ENCODE peak calls at places on chromosomes 5 and 9, in six cellular contexts. X, F, H, P, J and K are unnamed samples.

GRCh38 chr9:104322581-104322980 is 181.5 kb upstream of the OR13F1 start:
- DNase-seq in X (no peak), F (no peak), H (no peak), P (no peak), J (no peak), K (no peak)

GRCh38 chr5:62139741-62140140 is 166.3 kb upstream of the KIF2A start:
- DNase-seq in X (no peak), F (no peak), H (no peak), P (no peak), J (no peak), K (peak)

GRCh38 chr5:307794-308579 is 13.5 kb upstream of the AHRR start:
- DNase-seq in X (no peak), F (peak), H (no peak), P (no peak), J (peak), K (no peak)

GRCh38 chr5:32639943-32640342 is 54.6 kb downstream of the SUB1 start:
- DNase-seq in X (no peak), F (no peak), H (no peak), P (no peak), J (no peak), K (no peak)

GRCh38 chr9:125509476-125509875 is 197.5 kb downstream of the MAPKAP1 start:
- DNase-seq in X (peak), F (no peak), H (peak), P (peak), J (no peak), K (no peak)

GRCh38 chr5:54985301-54986268 is at the start of gene ESM1:
- DNase-seq in X (peak), F (no peak), H (no peak), P (peak), J (no peak), K (no peak)

GRCh38 chr9:24127519-24127918 is 301.5 kb upstream of the ELAVL2 start:
- DNase-seq in X (no peak), F (no peak), H (no peak), P (no peak), J (no peak), K (no peak)

GRCh38 chr5:110623875-110624274 is 102.6 kb downstream of the TMEM232 start:
- DNase-seq in X (peak), F (no peak), H (no peak), P (no peak), J (no peak), K (no peak)

GRCh38 chr9:131657890-131658752 is 81.8 kb downstream of the RAPGEF1 start:
- DNase-seq in X (peak), F (no peak), H (no peak), P (peak), J (no peak), K (no peak)

GRCh38 chr9:108696156-108696555 is 159.6 kb downstream of the ACTL7B start:
- DNase-seq in X (no peak), F (no peak), H (no peak), P (no peak), J (no peak), K (no peak)

GRCh38 chr5:109767997-109768396 is 78.3 kb downstream of the MAN2A1 start:
- DNase-seq in X (no peak), F (no peak), H (no peak), P (no peak), J (no peak), K (no peak)

GRCh38 chr5:38576442-38576841 is 20.0 kb upstream of the LIFR start:
- DNase-seq in X (peak), F (no peak), H (no peak), P (no peak), J (no peak), K (no peak)

GRCh38 chr5:159402328-159402727 is 72.0 kb upstream of the IL12B start:
- DNase-seq in X (no peak), F (no peak), H (peak), P (no peak), J (no peak), K (no peak)

GRCh38 chr5:132525299-132525724 is 18.0 kb downstream of the IL5 start:
- DNase-seq in X (no peak), F (no peak), H (no peak), P (no peak), J (no peak), K (no peak)

GRCh38 chr5:77851229-77852067 is 75.3 kb upstream of the TBCA start:
- DNase-seq in X (peak), F (no peak), H (peak), P (no peak), J (peak), K (no peak)

GRCh38 chr9:14096182-14096922 is 217.6 kb downstream of the NFIB start:
- DNase-seq in X (peak), F (no peak), H (peak), P (no peak), J (no peak), K (no peak)

GRCh38 chr5:128498844-128499455 is 39.1 kb downstream of the FBN2 start:
- DNase-seq in X (peak), F (no peak), H (peak), P (peak), J (no peak), K (peak)

GRCh38 chr5:54753034-54753433 is 232.4 kb downstream of the ESM1 start:
- DNase-seq in X (peak), F (no peak), H (no peak), P (no peak), J (no peak), K (no peak)

GRCh38 chr5:57862471-57863282 is 380.1 kb upstream of the ACTBL2 start:
- DNase-seq in X (peak), F (no peak), H (no peak), P (no peak), J (no peak), K (no peak)

GRCh38 chr5:158283341-158283740 is 424.4 kb upstream of the CLINT1 start:
- DNase-seq in X (no peak), F (no peak), H (no peak), P (no peak), J (no peak), K (no peak)

GRCh38 chr9:70117835-70118319 is 74.2 kb downstream of the MAMDC2 start:
- DNase-seq in X (peak), F (no peak), H (no peak), P (no peak), J (no peak), K (no peak)

GRCh38 chr9:108103294-108103693 is 613.7 kb upstream of the KLF4 start:
- DNase-seq in X (peak), F (no peak), H (no peak), P (no peak), J (no peak), K (no peak)

GRCh38 chr5:10511741-10512640 is 51.9 kb upstream of the ANKRD33B start:
- DNase-seq in X (no peak), F (no peak), H (no peak), P (no peak), J (no peak), K (no peak)

GRCh38 chr9:19769213-19769612 is 19.6 kb downstream of the SLC24A2 start:
- DNase-seq in X (peak), F (no peak), H (no peak), P (no peak), J (no peak), K (no peak)

GRCh38 chr9:129783516-129784361 is 19.2 kb upstream of the TOR1B start:
- DNase-seq in X (peak), F (peak), H (peak), P (peak), J (peak), K (peak)

GRCh38 chr5:151340004-151340403 is 7.4 kb downstream of the SLC36A2 start:
- DNase-seq in X (no peak), F (no peak), H (no peak), P (no peak), J (no peak), K (no peak)

GRCh38 chr5:78799254-78800017 is 150.9 kb upstream of the LHFPL2 start:
- DNase-seq in X (peak), F (no peak), H (no peak), P (no peak), J (no peak), K (no peak)

GRCh38 chr5:59346514-59346913 is 547.0 kb downstream of the PDE4D start:
- DNase-seq in X (no peak), F (no peak), H (no peak), P (no peak), J (no peak), K (no peak)

GRCh38 chr5:151068571-151069197 is 12.2 kb downstream of the TNIP1 start:
- DNase-seq in X (peak), F (no peak), H (no peak), P (no peak), J (no peak), K (no peak)

GRCh38 chr5:75656311-75657003 is 45.2 kb downstream of the ANKDD1B start:
- DNase-seq in X (peak), F (no peak), H (peak), P (no peak), J (no peak), K (no peak)

GRCh38 chr5:62460578-62460983 is 48.0 kb downstream of the IPO11 start:
- DNase-seq in X (peak), F (no peak), H (no peak), P (no peak), J (peak), K (peak)

GRCh38 chr5:136769900-136770684 is 404.7 kb upstream of the TRPC7 start:
- DNase-seq in X (peak), F (peak), H (peak), P (peak), J (peak), K (peak)

GRCh38 chr5:113166285-113166684 is 189.7 kb downstream of the DCP2 start:
- DNase-seq in X (peak), F (no peak), H (no peak), P (peak), J (no peak), K (no peak)

GRCh38 chr9:37331871-37332270 is 90.6 kb upstream of the GRHPR start:
- DNase-seq in X (no peak), F (no peak), H (no peak), P (no peak), J (no peak), K (no peak)
- H3K4me3 ChIP-seq in X (no peak), F (no peak), H (no peak), P (no peak), J (no peak), K (no peak)

GRCh38 chr9:114366334-114367128 is 21.3 kb downstream of the AKNA start:
- DNase-seq in X (peak), F (peak), H (no peak), P (peak), J (no peak), K (no peak)

GRCh38 chr9:114369567-114370240 is 18.1 kb downstream of the AKNA start:
- DNase-seq in X (no peak), F (peak), H (no peak), P (no peak), J (no peak), K (no peak)

GRCh38 chr9:114367823-114368609 is 19.8 kb downstream of the AKNA start:
- DNase-seq in X (no peak), F (no peak), H (no peak), P (no peak), J (no peak), K (no peak)

GRCh38 chr9:114365194-114365593 is 22.6 kb downstream of the AKNA start:
- DNase-seq in X (no peak), F (no peak), H (no peak), P (no peak), J (no peak), K (no peak)

GRCh38 chr9:114367406-114367805 is 20.4 kb downstream of the AKNA start:
- DNase-seq in X (no peak), F (no peak), H (no peak), P (no peak), J (no peak), K (no peak)
- H3K4me3 ChIP-seq in X (no peak), F (peak), H (no peak), P (no peak), J (no peak), K (no peak)

GRCh38 chr9:128008171-128008570 is 27.4 kb upstream of the EEIG1 start:
- DNase-seq in X (no peak), F (no peak), H (no peak), P (no peak), J (no peak), K (no peak)
- H3K4me3 ChIP-seq in X (no peak), F (peak), H (no peak), P (no peak), J (no peak), K (peak)

GRCh38 chr9:35510745-35511428 is 21.0 kb downstream of the RUSC2 start:
- DNase-seq in X (peak), F (no peak), H (no peak), P (peak), J (no peak), K (no peak)

GRCh38 chr9:35510366-35510744 is 20.4 kb downstream of the RUSC2 start:
- DNase-seq in X (no peak), F (no peak), H (no peak), P (no peak), J (no peak), K (no peak)

GRCh38 chr9:35508069-35508468 is 18.2 kb downstream of the RUSC2 start:
- DNase-seq in X (peak), F (no peak), H (no peak), P (no peak), J (no peak), K (no peak)

GRCh38 chr9:35515766-35516165 is 25.9 kb downstream of the RUSC2 start:
- DNase-seq in X (peak), F (no peak), H (no peak), P (no peak), J (no peak), K (no peak)

DNA sequence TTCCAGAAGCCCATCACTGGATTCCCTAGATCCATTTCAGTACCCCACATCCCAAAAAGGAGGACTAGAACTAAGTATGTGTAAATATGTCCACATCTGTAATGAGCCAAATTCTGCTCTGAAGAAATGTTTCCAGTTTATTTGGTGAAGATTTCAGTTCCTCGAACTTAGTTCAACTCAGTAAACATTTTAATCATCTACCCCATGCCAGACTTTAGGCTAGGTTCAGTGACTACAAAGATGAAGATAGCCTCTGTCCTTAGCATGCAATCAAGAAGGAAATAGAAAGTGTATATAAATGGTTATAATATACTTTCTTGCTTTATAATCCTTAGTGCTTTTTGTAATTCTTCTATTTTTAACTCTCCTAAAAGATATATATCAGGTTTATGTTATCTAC is 21.5 kb downstream of the RUSC2 start:
- DNase-seq in X (no peak), F (no peak), H (no peak), P (no peak), J (no peak), K (no peak)
- H3K4me3 ChIP-seq in X (peak), F (no peak), H (no peak), P (no peak), J (no peak), K (no peak)

DNA sequence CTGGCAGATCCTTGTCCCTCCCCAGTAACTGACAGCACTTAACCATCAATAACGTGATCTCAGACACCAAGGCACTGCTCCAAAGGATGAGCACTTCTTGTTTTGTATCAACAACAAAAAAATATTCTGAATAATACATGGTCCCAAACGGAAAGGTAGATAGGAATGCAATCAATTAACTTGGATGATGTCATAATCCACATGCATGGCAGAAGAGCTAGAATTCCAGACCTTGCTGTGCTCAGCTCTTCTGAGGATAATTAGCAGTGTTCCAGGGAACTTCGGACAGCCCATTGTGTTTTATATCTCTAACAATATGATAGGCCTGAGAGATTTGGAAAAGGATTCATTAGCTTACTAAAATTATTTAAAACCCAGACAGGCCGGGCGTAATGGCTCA is 288.4 kb upstream of the PCSK5 start:
- DNase-seq in X (no peak), F (no peak), H (no peak), P (no peak), J (no peak), K (no peak)
- H3K4me3 ChIP-seq in X (no peak), F (no peak), H (no peak), P (no peak), J (no peak), K (no peak)